ENCODE peak calls at places on chromosome 21, in seven cellular contexts. G, H, M, A, K, N and Z are unnamed samples.

GRCh38 chr21:16678479-16678878 is 834.4 kb upstream of the CXADR start:
- DNase-seq in G (no peak), H (no peak), M (no peak), A (no peak), K (no peak), N (no peak), Z (no peak)

GRCh38 chr21:26845066-26845749 is at the start of gene ADAMTS1:
- DNase-seq in G (peak; percentile 84), H (peak; percentile 95), M (peak; percentile 82), A (peak; percentile 86), K (no peak), N (peak; percentile 94), Z (peak; percentile 87)

GRCh38 chr21:14843991-14844390 is 220.8 kb downstream of the NRIP1 start:
- DNase-seq in G (no peak), H (no peak), M (no peak), A (no peak), K (no peak), N (no peak), Z (no peak)

GRCh38 chr21:46220847-46221246 is 7.7 kb downstream of the LSS start:
- DNase-seq in G (no peak), H (no peak), M (no peak), A (no peak), K (no peak), N (no peak), Z (no peak)

GRCh38 chr21:27802816-27803475 is 836.1 kb upstream of the ADAMTS5 start:
- DNase-seq in G (peak; percentile 38), H (no peak), M (no peak), A (peak; percentile 47), K (no peak), N (no peak), Z (peak; percentile 32)

GRCh38 chr21:16408280-16408669 is 678.5 kb downstream of the USP25 start:
- DNase-seq in G (no peak), H (no peak), M (no peak), A (no peak), K (no peak), N (no peak), Z (no peak)

GRCh38 chr21:42654913-42655796 is 1.7 kb downstream of the PDE9A start:
- DNase-seq in G (no peak), H (peak; percentile 16), M (no peak), A (no peak), K (no peak), N (no peak), Z (no peak)

GRCh38 chr21:23223882-23224281 is 2225.7 kb downstream of the NCAM2 start:
- DNase-seq in G (peak; percentile 35), H (no peak), M (no peak), A (no peak), K (no peak), N (no peak), Z (no peak)

GRCh38 chr21:42157606-42158310 is 61.2 kb upstream of the ABCG1 start:
- DNase-seq in G (no peak), H (no peak), M (no peak), A (no peak), K (no peak), N (no peak), Z (no peak)

GRCh38 chr21:41895643-41896493 is 16.7 kb upstream of the PRDM15 start:
- DNase-seq in G (no peak), H (no peak), M (no peak), A (no peak), K (peak; percentile 56), N (no peak), Z (peak; percentile 74)

GRCh38 chr21:33940164-33940563 is 24.6 kb upstream of the ATP5PO start:
- DNase-seq in G (no peak), H (peak; percentile 94), M (no peak), A (no peak), K (no peak), N (no peak), Z (no peak)

GRCh38 chr21:37712204-37712934 is 203.9 kb downstream of the KCNJ6 start:
- DNase-seq in G (peak; percentile 74), H (peak; percentile 85), M (peak; percentile 72), A (peak; percentile 63), K (no peak), N (peak; percentile 73), Z (peak; percentile 62)

GRCh38 chr21:44988607-44989537 is 49.0 kb downstream of the SLX9 start:
- DNase-seq in G (no peak), H (no peak), M (peak; percentile 30), A (no peak), K (no peak), N (peak; percentile 21), Z (no peak)
- H3K9me3 ChIP-seq in G (no peaks in the 10 kb centered on the region), H (no peaks in the 10 kb centered on the region), M (no peaks in the 10 kb centered on the region), A (no peaks in the 10 kb centered on the region), K (no peaks in the 10 kb centered on the region), N (no peaks in the 10 kb centered on the region), Z (no peaks in the 10 kb centered on the region)

GRCh38 chr21:8993284-8993942 is 1528.0 kb upstream of the TPTE start:
- DNase-seq in G (no peak), H (no peak), M (no peak), A (no peak), K (no peak), N (no peak), Z (no peak)
- H3K9me3 ChIP-seq in G (peaks cover 4% of the 10 kb centered on the region), H (peaks cover 33% of the 10 kb centered on the region), M (no peaks in the 10 kb centered on the region), A (no peaks in the 10 kb centered on the region), K (no peaks in the 10 kb centered on the region), N (no peaks in the 10 kb centered on the region), Z (no peaks in the 10 kb centered on the region)

GRCh38 chr21:24759348-24760118 is 847.7 kb downstream of the MRPL39 start:
- DNase-seq in G (no peak), H (no peak), M (no peak), A (no peak), K (no peak), N (no peak), Z (no peak)
- H3K9me3 ChIP-seq in G (no peaks in the 10 kb centered on the region), H (no peaks in the 10 kb centered on the region), M (no peaks in the 10 kb centered on the region), A (no peaks in the 10 kb centered on the region), K (no peaks in the 10 kb centered on the region), N (no peaks in the 10 kb centered on the region), Z (no peaks in the 10 kb centered on the region)

GRCh38 chr21:24658926-24659325 is 948.4 kb downstream of the MRPL39 start:
- DNase-seq in G (no peak), H (no peak), M (no peak), A (no peak), K (no peak), N (no peak), Z (no peak)

GRCh38 chr21:24658016-24658415 is 949.3 kb downstream of the MRPL39 start:
- DNase-seq in G (no peak), H (no peak), M (no peak), A (no peak), K (no peak), N (no peak), Z (peak; percentile 35)
- H3K9me3 ChIP-seq in G (no peaks in the 10 kb centered on the region), H (no peaks in the 10 kb centered on the region), M (no peaks in the 10 kb centered on the region), A (no peaks in the 10 kb centered on the region), K (no peaks in the 10 kb centered on the region), N (no peaks in the 10 kb centered on the region), Z (no peaks in the 10 kb centered on the region)

GRCh38 chr21:40169971-40170370 is 302.7 kb downstream of the PCP4 start:
- DNase-seq in G (no peak), H (no peak), M (no peak), A (no peak), K (no peak), N (no peak), Z (no peak)
- H3K9me3 ChIP-seq in G (peaks cover 4% of the 10 kb centered on the region), H (no peaks in the 10 kb centered on the region), M (no peaks in the 10 kb centered on the region), A (no peaks in the 10 kb centered on the region), K (no peaks in the 10 kb centered on the region), N (no peaks in the 10 kb centered on the region), Z (no peaks in the 10 kb centered on the region)